ENCODE peak calls at places on chromosomes 12 and 14, in seven cellular contexts. N is NCI-H2171, R is IMR-90, J is breast epithelium, W is AG10803, M is right cardiac atrium, U is NCI-H1092 treated with DMSO at 0.1 percent for 48 hours. F is an unnamed sample.

GRCh38 chr14:43540948-43541347 is 966.1 kb downstream of the FSCB start:
- DNase-seq in N (no peak), R (no peak), J (no peak), W (no peak), M (no peak), U (no peak), F (no peak)

GRCh38 chr12:12560587-12561304 is 1.9 kb downstream of the DUSP16 start:
- DNase-seq in N (no peak), R (peak; percentile 69), J (peak; percentile 72), W (peak; percentile 58), M (no peak), U (peak; percentile 63), F (peak; percentile 30)

GRCh38 chr14:69299286-69300035 is 39.5 kb downstream of the GALNT16 start:
- DNase-seq in N (no peak), R (no peak), J (no peak), W (no peak), M (no peak), U (no peak), F (peak; percentile 21)

GRCh38 chr12:89657090-89657489 is 51.5 kb downstream of the ATP2B1 start:
- DNase-seq in N (no peak), R (no peak), J (no peak), W (no peak), M (no peak), U (no peak), F (no peak)

GRCh38 chr12:3727877-3728632 is 24.9 kb downstream of the CRACR2A start:
- DNase-seq in N (peak; percentile 75), R (peak; percentile 33), J (no peak), W (peak; percentile 71), M (no peak), U (no peak), F (no peak)

GRCh38 chr14:96581902-96582640 is 79.9 kb downstream of the PAPOLA start:
- DNase-seq in N (no peak), R (no peak), J (no peak), W (no peak), M (no peak), U (no peak), F (no peak)

GRCh38 chr14:96501746-96502620 is at the start of gene PAPOLA:
- DNase-seq in N (peak; percentile 97), R (peak; percentile 95), J (peak; percentile 89), W (peak; percentile 93), M (peak; percentile 98), U (peak; percentile 95), F (peak; percentile 96)

GRCh38 chr12:94261119-94261518 is 112.7 kb downstream of the PLXNC1 start:
- DNase-seq in N (no peak), R (no peak), J (no peak), W (no peak), M (no peak), U (no peak), F (no peak)

GRCh38 chr14:102086346-102086971 is 385 bp downstream of the HSP90AA1 start:
- DNase-seq in N (peak; percentile 32), R (peak; percentile 68), J (no peak), W (peak; percentile 68), M (no peak), U (peak; percentile 17), F (peak; percentile 58)

GRCh38 chr12:69150796-69151127 is 88.6 kb upstream of the CPSF6 start:
- DNase-seq in N (no peak), R (no peak), J (no peak), W (no peak), M (no peak), U (no peak), F (no peak)

GRCh38 chr12:93784339-93785086 is 107.3 kb downstream of the CRADD start:
- DNase-seq in N (peak; percentile 71), R (peak; percentile 76), J (peak; percentile 80), W (peak; percentile 64), M (no peak), U (no peak), F (peak; percentile 36)

GRCh38 chr12:60539592-60539991 is 943.8 kb downstream of the SLC16A7 start:
- DNase-seq in N (no peak), R (no peak), J (no peak), W (peak; percentile 1), M (no peak), U (no peak), F (no peak)

GRCh38 chr12:41368006-41368405 is 179.9 kb downstream of the PDZRN4 start:
- DNase-seq in N (no peak), R (peak; percentile 1), J (no peak), W (peak; percentile 0), M (no peak), U (no peak), F (no peak)

GRCh38 chr14:67576216-67576615 is 23.9 kb downstream of the PIGH start:
- DNase-seq in N (no peak), R (no peak), J (no peak), W (no peak), M (no peak), U (no peak), F (no peak)

GRCh38 chr12:21604245-21605101 is at the start of gene GYS2:
- DNase-seq in N (no peak), R (no peak), J (no peak), W (no peak), M (no peak), U (no peak), F (no peak)

GRCh38 chr14:99035712-99036593 is 236.0 kb downstream of the BCL11B start:
- DNase-seq in N (no peak), R (peak; percentile 43), J (peak; percentile 92), W (peak; percentile 99), M (peak; percentile 96), U (no peak), F (peak; percentile 89)

GRCh38 chr14:57390806-57391562 is 598 bp downstream of the NAA30 start:
- DNase-seq in N (peak; percentile 22), R (peak; percentile 14), J (no peak), W (peak; percentile 28), M (peak; percentile 60), U (peak; percentile 71), F (peak; percentile 35)